ENCODE peak calls at places on chromosomes 7 and 10, in nine cellular contexts. One of them, this sample, is unnamed.
A peak's percentile ranks its signal among the peaks of the same experiment; 100 is the strongest.

GRCh38 chr10:133358920-133359300 is 1.1 kb upstream of the FUOM start:
- DNase-seq in CD8-positive, alpha-beta T cell: no peak
- DNase-seq in adrenal gland: no peak
- DNase-seq in ovary: no peak
- DNase-seq in A549: no peak
- DNase-seq in OCI-LY7: no peak
- DNase-seq in breast epithelium: no peak
- DNase-seq in mammary epithelial cell: no peak
- DNase-seq in Caco-2: no peak
- DNase-seq in this sample: no peak

GRCh38 chr7:69187824-69188335 is 410.4 kb upstream of the AUTS2 start:
- DNase-seq in CD8-positive, alpha-beta T cell: no peak
- DNase-seq in adrenal gland: no peak
- DNase-seq in ovary: no peak
- DNase-seq in A549: no peak
- DNase-seq in OCI-LY7: no peak
- DNase-seq in breast epithelium: no peak
- DNase-seq in mammary epithelial cell: no peak
- DNase-seq in Caco-2: no peak
- DNase-seq in this sample: no peak

GRCh38 chr7:129782257-129783096 is 170.3 kb downstream of the UBE2H start:
- DNase-seq in CD8-positive, alpha-beta T cell: no peak
- DNase-seq in adrenal gland: no peak
- DNase-seq in ovary: no peak
- DNase-seq in A549: no peak
- DNase-seq in OCI-LY7: no peak
- DNase-seq in breast epithelium: no peak
- DNase-seq in mammary epithelial cell: no peak
- DNase-seq in Caco-2: no peak
- DNase-seq in this sample: no peak

GRCh38 chr7:83072576-83073517 is 89.8 kb downstream of the PCLO start:
- DNase-seq in CD8-positive, alpha-beta T cell: no peak
- DNase-seq in adrenal gland: no peak
- DNase-seq in ovary: no peak
- DNase-seq in A549: no peak
- DNase-seq in OCI-LY7: peak; percentile 8
- DNase-seq in breast epithelium: no peak
- DNase-seq in mammary epithelial cell: peak; percentile 16
- DNase-seq in Caco-2: no peak
- DNase-seq in this sample: no peak

GRCh38 chr7:142104550-142105527 is 6.7 kb upstream of the MGAM2 start:
- DNase-seq in CD8-positive, alpha-beta T cell: no peak
- DNase-seq in adrenal gland: no peak
- DNase-seq in ovary: no peak
- DNase-seq in A549: peak; percentile 50
- DNase-seq in OCI-LY7: no peak
- DNase-seq in breast epithelium: no peak
- DNase-seq in mammary epithelial cell: peak; percentile 56
- DNase-seq in Caco-2: peak; percentile 86
- DNase-seq in this sample: no peak

GRCh38 chr7:70143089-70144044 is 545.1 kb downstream of the AUTS2 start:
- DNase-seq in CD8-positive, alpha-beta T cell: no peak
- DNase-seq in adrenal gland: no peak
- DNase-seq in ovary: no peak
- DNase-seq in A549: no peak
- DNase-seq in OCI-LY7: no peak
- DNase-seq in breast epithelium: no peak
- DNase-seq in mammary epithelial cell: no peak
- DNase-seq in Caco-2: no peak
- DNase-seq in this sample: no peak

GRCh38 chr10:22628309-22628708 is 86.1 kb downstream of the PIP4K2A start:
- DNase-seq in CD8-positive, alpha-beta T cell: no peak
- DNase-seq in adrenal gland: no peak
- DNase-seq in ovary: no peak
- DNase-seq in A549: no peak
- DNase-seq in OCI-LY7: no peak
- DNase-seq in breast epithelium: no peak
- DNase-seq in mammary epithelial cell: no peak
- DNase-seq in Caco-2: no peak
- DNase-seq in this sample: no peak

GRCh38 chr10:114519306-114519669 is 115.0 kb upstream of the AFAP1L2 start:
- DNase-seq in CD8-positive, alpha-beta T cell: no peak
- DNase-seq in adrenal gland: no peak
- DNase-seq in ovary: peak; percentile 62
- DNase-seq in A549: no peak
- DNase-seq in OCI-LY7: no peak
- DNase-seq in breast epithelium: peak; percentile 82
- DNase-seq in mammary epithelial cell: peak; percentile 93
- DNase-seq in Caco-2: no peak
- DNase-seq in this sample: no peak

GRCh38 chr7:32470871-32471270 is 19.3 kb downstream of the LSM5 start:
- DNase-seq in CD8-positive, alpha-beta T cell: no peak
- DNase-seq in adrenal gland: no peak
- DNase-seq in ovary: no peak
- DNase-seq in A549: no peak
- DNase-seq in OCI-LY7: no peak
- DNase-seq in breast epithelium: no peak
- DNase-seq in mammary epithelial cell: no peak
- DNase-seq in Caco-2: peak; percentile 47
- DNase-seq in this sample: no peak

GRCh38 chr7:135980665-135981180 is 3.6 kb upstream of the MTPN start:
- DNase-seq in CD8-positive, alpha-beta T cell: peak; percentile 12
- DNase-seq in adrenal gland: peak; percentile 37
- DNase-seq in ovary: no peak
- DNase-seq in A549: no peak
- DNase-seq in OCI-LY7: peak; percentile 82
- DNase-seq in breast epithelium: no peak
- DNase-seq in mammary epithelial cell: peak; percentile 54
- DNase-seq in Caco-2: no peak
- DNase-seq in this sample: no peak

GRCh38 chr10:95814011-95814727 is 58.2 kb downstream of the ENTPD1 start:
- DNase-seq in CD8-positive, alpha-beta T cell: no peak
- DNase-seq in adrenal gland: peak; percentile 17
- DNase-seq in ovary: no peak
- DNase-seq in A549: no peak
- DNase-seq in OCI-LY7: no peak
- DNase-seq in breast epithelium: no peak
- DNase-seq in mammary epithelial cell: peak; percentile 68
- DNase-seq in Caco-2: no peak
- DNase-seq in this sample: peak; percentile 80

GRCh38 chr7:87482115-87482514 is 6.6 kb upstream of the ABCB4 start:
- DNase-seq in CD8-positive, alpha-beta T cell: no peak
- DNase-seq in adrenal gland: no peak
- DNase-seq in ovary: no peak
- DNase-seq in A549: no peak
- DNase-seq in OCI-LY7: no peak
- DNase-seq in breast epithelium: no peak
- DNase-seq in mammary epithelial cell: no peak
- DNase-seq in Caco-2: no peak
- DNase-seq in this sample: no peak

GRCh38 chr10:105990529-105990928 is 1174.0 kb downstream of the SORCS1 start:
- DNase-seq in CD8-positive, alpha-beta T cell: no peak
- DNase-seq in adrenal gland: no peak
- DNase-seq in ovary: no peak
- DNase-seq in A549: no peak
- DNase-seq in OCI-LY7: no peak
- DNase-seq in breast epithelium: no peak
- DNase-seq in mammary epithelial cell: no peak
- DNase-seq in Caco-2: no peak
- DNase-seq in this sample: no peak
- H3K4me3 ChIP-seq in CD8-positive, alpha-beta T cell: no peak overlapping the region
- H3K4me3 ChIP-seq in adrenal gland: no peak overlapping the region
- H3K4me3 ChIP-seq in ovary: no peak overlapping the region
- H3K4me3 ChIP-seq in A549: no peak overlapping the region
- H3K4me3 ChIP-seq in OCI-LY7: no peak overlapping the region
- H3K4me3 ChIP-seq in breast epithelium: no peak overlapping the region
- H3K4me3 ChIP-seq in mammary epithelial cell: no peak overlapping the region
- H3K4me3 ChIP-seq in Caco-2: no peak overlapping the region
- H3K4me3 ChIP-seq in this sample: no peak overlapping the region

GRCh38 chr10:97136744-97137143 is 49.0 kb downstream of the SLIT1 start:
- DNase-seq in CD8-positive, alpha-beta T cell: no peak
- DNase-seq in adrenal gland: no peak
- DNase-seq in ovary: no peak
- DNase-seq in A549: no peak
- DNase-seq in OCI-LY7: no peak
- DNase-seq in breast epithelium: no peak
- DNase-seq in mammary epithelial cell: no peak
- DNase-seq in Caco-2: no peak
- DNase-seq in this sample: no peak

GRCh38 chr10:97139651-97140283 is 46.0 kb downstream of the SLIT1 start:
- DNase-seq in CD8-positive, alpha-beta T cell: no peak
- DNase-seq in adrenal gland: no peak
- DNase-seq in ovary: no peak
- DNase-seq in A549: no peak
- DNase-seq in OCI-LY7: no peak
- DNase-seq in breast epithelium: no peak
- DNase-seq in mammary epithelial cell: no peak
- DNase-seq in Caco-2: no peak
- DNase-seq in this sample: no peak

GRCh38 chr10:97140284-97140846 is 45.4 kb downstream of the SLIT1 start:
- DNase-seq in CD8-positive, alpha-beta T cell: no peak
- DNase-seq in adrenal gland: no peak
- DNase-seq in ovary: no peak
- DNase-seq in A549: no peak
- DNase-seq in OCI-LY7: no peak
- DNase-seq in breast epithelium: no peak
- DNase-seq in mammary epithelial cell: no peak
- DNase-seq in Caco-2: no peak
- DNase-seq in this sample: no peak

GRCh38 chr10:97138777-97139317 is 46.9 kb downstream of the SLIT1 start:
- DNase-seq in CD8-positive, alpha-beta T cell: no peak
- DNase-seq in adrenal gland: no peak
- DNase-seq in ovary: no peak
- DNase-seq in A549: no peak
- DNase-seq in OCI-LY7: no peak
- DNase-seq in breast epithelium: no peak
- DNase-seq in mammary epithelial cell: no peak
- DNase-seq in Caco-2: no peak
- DNase-seq in this sample: no peak

DNA sequence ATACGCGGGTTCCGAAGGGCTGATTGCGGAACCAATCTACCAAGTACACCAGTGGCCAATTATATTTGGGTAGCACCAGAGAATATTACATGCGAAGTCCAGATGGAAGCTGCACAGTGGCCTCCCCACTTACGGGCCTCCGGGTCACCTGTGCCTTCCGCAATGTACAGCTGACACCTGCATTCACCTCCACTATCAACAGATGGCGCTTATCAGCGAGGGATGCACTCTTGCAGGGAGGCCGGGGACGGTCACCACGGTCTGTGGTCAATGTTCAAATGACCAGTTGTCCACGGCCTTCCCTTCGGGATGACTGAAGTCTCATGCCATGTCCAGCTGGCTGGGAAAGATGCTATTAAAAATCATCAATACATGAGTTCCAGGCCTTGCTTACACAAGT is 47.6 kb downstream of the SLIT1 start:
- DNase-seq in CD8-positive, alpha-beta T cell: no peak
- DNase-seq in adrenal gland: no peak
- DNase-seq in ovary: no peak
- DNase-seq in A549: peak; percentile 58
- DNase-seq in OCI-LY7: peak; percentile 30
- DNase-seq in breast epithelium: no peak
- DNase-seq in mammary epithelial cell: no peak
- DNase-seq in Caco-2: peak; percentile 56
- DNase-seq in this sample: peak; percentile 33
- TF ChIP-seq CTCF in CD8-positive, alpha-beta T cell: no peak
- TF ChIP-seq CTCF in adrenal gland: no peak
- TF ChIP-seq CTCF in ovary: no peak
- TF ChIP-seq CTCF in A549: peak; percentile 46
- TF ChIP-seq CTCF in OCI-LY7: peak; percentile 78
- TF ChIP-seq CTCF in breast epithelium: no peak
- TF ChIP-seq CTCF in mammary epithelial cell: no peak
- TF ChIP-seq CTCF in Caco-2: peak; percentile 68
- TF ChIP-seq CTCF in this sample: no peak

GRCh38 chr7:158388072-158388471 is 199.6 kb downstream of the PTPRN2 start:
- DNase-seq in CD8-positive, alpha-beta T cell: no peak
- DNase-seq in adrenal gland: no peak
- DNase-seq in ovary: no peak
- DNase-seq in A549: no peak
- DNase-seq in OCI-LY7: no peak
- DNase-seq in breast epithelium: no peak
- DNase-seq in mammary epithelial cell: no peak
- DNase-seq in Caco-2: no peak
- DNase-seq in this sample: no peak
- H3K9me3 ChIP-seq in CD8-positive, alpha-beta T cell: no peaks in the 10 kb centered on the region
- H3K9me3 ChIP-seq in adrenal gland: no peaks in the 10 kb centered on the region
- H3K9me3 ChIP-seq in ovary: no peaks in the 10 kb centered on the region
- H3K9me3 ChIP-seq in A549: no peaks in the 10 kb centered on the region
- H3K9me3 ChIP-seq in OCI-LY7: no peaks in the 10 kb centered on the region
- H3K9me3 ChIP-seq in breast epithelium: no peaks in the 10 kb centered on the region
- H3K9me3 ChIP-seq in mammary epithelial cell: peaks cover 57% of the 10 kb centered on the region
- H3K9me3 ChIP-seq in Caco-2: no peaks in the 10 kb centered on the region
- H3K9me3 ChIP-seq in this sample: no peaks in the 10 kb centered on the region

DNA sequence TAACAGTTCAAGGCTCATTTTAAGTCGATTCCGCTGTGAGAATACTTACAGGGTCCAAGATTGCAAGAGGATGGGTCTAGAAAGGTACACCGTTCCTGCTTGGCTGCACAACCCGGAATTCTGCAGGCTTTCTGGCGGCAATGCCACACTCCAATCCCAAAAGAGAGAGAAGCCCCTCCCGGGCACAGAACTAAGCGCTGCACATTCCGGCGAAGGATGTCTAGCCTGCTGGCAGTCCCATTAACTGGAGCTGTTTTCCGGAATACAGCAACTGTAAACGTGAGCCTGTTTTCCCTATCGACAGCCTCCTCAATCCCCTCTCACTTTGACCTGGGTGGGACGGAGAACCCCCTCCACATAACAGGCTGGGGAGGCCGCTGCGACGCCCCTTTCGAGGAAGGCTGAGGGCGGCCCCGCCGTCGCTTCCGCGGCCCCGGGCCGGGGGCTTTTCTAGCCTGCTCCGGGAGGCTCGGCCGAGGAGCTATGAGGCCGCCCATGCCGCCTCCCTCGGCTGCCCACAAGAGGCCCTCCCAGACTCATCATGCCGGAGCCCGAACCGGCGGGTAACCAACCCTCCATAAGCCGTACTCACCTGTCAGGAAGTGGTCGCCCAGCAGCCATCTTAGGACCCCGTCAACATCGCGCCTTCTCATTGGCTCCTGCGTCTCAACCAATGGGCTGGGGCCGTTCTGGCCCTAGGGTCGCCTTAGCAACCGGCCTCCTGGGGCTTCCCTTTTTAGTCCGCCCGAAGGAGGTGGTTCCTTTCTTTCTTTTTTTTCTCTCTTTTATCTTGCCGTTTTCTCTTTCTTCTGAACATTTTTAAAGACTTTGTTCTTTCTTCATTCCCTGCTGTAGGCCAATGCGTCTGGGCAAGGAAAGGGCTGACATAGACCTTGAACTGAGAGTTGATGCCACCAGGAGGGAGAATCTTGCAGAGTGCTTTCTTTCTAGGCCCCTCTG is at the start of gene FAM204A:
- DNase-seq in CD8-positive, alpha-beta T cell: peak; percentile 97
- DNase-seq in adrenal gland: peak; percentile 93
- DNase-seq in ovary: peak; percentile 95
- DNase-seq in A549: peak; percentile 96
- DNase-seq in OCI-LY7: peak; percentile 95
- DNase-seq in breast epithelium: peak; percentile 95
- DNase-seq in mammary epithelial cell: peak; percentile 91
- DNase-seq in Caco-2: peak; percentile 93
- DNase-seq in this sample: peak; percentile 94
- H3K4me3 ChIP-seq in CD8-positive, alpha-beta T cell: peak within 1 kb of the TSS; percentile 86
- H3K4me3 ChIP-seq in adrenal gland: peak within 1 kb of the TSS; percentile 95
- H3K4me3 ChIP-seq in ovary: peak within 1 kb of the TSS; percentile 91
- H3K4me3 ChIP-seq in A549: peak within 1 kb of the TSS; percentile 92
- H3K4me3 ChIP-seq in OCI-LY7: peak within 1 kb of the TSS; percentile 88
- H3K4me3 ChIP-seq in breast epithelium: peak within 1 kb of the TSS; percentile 81
- H3K4me3 ChIP-seq in mammary epithelial cell: peak within 1 kb of the TSS; percentile 62
- H3K4me3 ChIP-seq in Caco-2: peak within 1 kb of the TSS; percentile 79
- H3K4me3 ChIP-seq in this sample: peak within 1 kb of the TSS; percentile 49

This sample was measured in thyroid gland.